ENCODE peak calls at places on chromosome 9, in six cellular contexts. C is pancreas, U is lower lobe of right lung, K is iPS DF 6.9, Z is prostate gland, L is gastrocnemius medialis. J is an unnamed sample. For H3K4me1, the result is how much of the 10 kb centered on the place peaks cover.

GRCh38 chr9:73093740-73094379 is 57.8 kb upstream of the ANXA1 start:
- DNase-seq in C (no peak), K (no peak), U (no peak), Z (no peak), L (no peak), J (no peak)

GRCh38 chr9:114756920-114757319 is 48.9 kb downstream of the TNFSF15 start:
- DNase-seq in K (no peak), C (no peak), L (no peak), Z (no peak), U (no peak), J (no peak)

GRCh38 chr9:124506433-124506832 is 766 bp downstream of the NR5A1 start:
- DNase-seq in C (peak), U (peak), L (no peak), K (no peak), Z (no peak), J (no peak)

GRCh38 chr9:136662326-136662655 is 425 bp upstream of the EGFL7 start:
- DNase-seq in K (no peak), L (no peak), C (no peak), U (no peak), Z (no peak), J (no peak)

GRCh38 chr9:126499005-126499910 is 114.5 kb upstream of the LMX1B start:
- DNase-seq in K (no peak), Z (no peak), L (no peak), C (peak), U (peak), J (no peak)

GRCh38 chr9:108182950-108183381 is 672.8 kb downstream of the ACTL7B start:
- DNase-seq in Z (no peak), L (no peak), U (no peak), C (no peak), K (no peak), J (no peak)

GRCh38 chr9:91119147-91119546 is 242.6 kb downstream of the AUH start:
- DNase-seq in L (no peak), K (no peak), C (no peak), U (no peak), Z (no peak), J (no peak)

GRCh38 chr9:128340691-128341434 is 536 bp downstream of the SLC27A4 start:
- DNase-seq in L (peak), Z (no peak), K (no peak), U (no peak), C (no peak), J (no peak)

GRCh38 chr9:87270241-87271234 is 227.1 kb upstream of the DAPK1 start:
- DNase-seq in Z (no peak), L (no peak), K (no peak), C (no peak), U (no peak), J (no peak)

GRCh38 chr9:117616436-117616835 is 87.8 kb upstream of the TLR4 start:
- DNase-seq in Z (no peak), K (no peak), L (no peak), C (no peak), U (no peak), J (no peak)

GRCh38 chr9:87100001-87100400 is 152.7 kb upstream of the GAS1 start:
- DNase-seq in K (no peak), C (no peak), L (no peak), U (no peak), Z (no peak), J (no peak)

GRCh38 chr9:2018764-2019548 is 3.8 kb downstream of the SMARCA2 start:
- DNase-seq in L (no peak), U (no peak), K (no peak), Z (no peak), C (no peak), J (no peak)

GRCh38 chr9:530681-531080 is 310.8 kb upstream of the DMRT1 start:
- DNase-seq in C (no peak), U (no peak), Z (peak), L (peak), K (no peak), J (no peak)

GRCh38 chr9:534886-535285 is 306.6 kb upstream of the DMRT1 start:
- DNase-seq in Z (peak), K (no peak), U (no peak), C (no peak), L (no peak), J (peak)

GRCh38 chr9:536597-537511 is 304.6 kb upstream of the DMRT1 start:
- DNase-seq in K (no peak), Z (no peak), C (no peak), U (no peak), L (no peak), J (no peak)

GRCh38 chr9:532707-533106 is 308.8 kb upstream of the DMRT1 start:
- DNase-seq in K (no peak), U (no peak), C (no peak), Z (no peak), L (no peak), J (no peak)

DNA sequence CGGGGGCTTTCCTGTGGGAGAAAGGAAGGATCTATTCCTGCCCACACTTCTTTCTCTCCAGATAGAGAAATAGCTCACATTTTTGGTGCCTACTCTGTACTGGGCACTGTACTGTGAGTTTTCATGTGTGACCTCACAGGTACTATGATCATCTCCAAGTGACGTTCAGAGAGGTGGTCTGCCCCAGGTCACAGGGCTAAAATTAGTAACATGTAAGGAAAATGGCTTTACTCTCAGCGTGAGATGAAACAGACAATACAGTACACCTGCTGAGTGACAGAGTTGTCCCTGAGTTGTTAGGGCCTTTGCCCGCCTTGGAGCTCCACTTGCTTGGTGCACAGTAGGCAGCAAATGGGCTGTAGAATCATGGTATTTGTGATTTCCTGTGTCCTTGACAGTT is 306.1 kb upstream of the DMRT1 start:
- DNase-seq in Z (no peak), K (no peak), L (no peak), C (no peak), U (no peak), J (no peak)
- H3K4me1 ChIP-seq in Z (under half), K (under half), L (under half), C (under half), U (under half), J (under half)

GRCh38 chr9:93108301-93109041 is 12.5 kb downstream of the CARD19 start:
- DNase-seq in L (no peak), K (no peak), U (peak), C (peak), Z (no peak), J (peak)
- H3K4me1 ChIP-seq in L (under half), K (under half), U (under half), C (under half), Z (under half), J (under half)

GRCh38 chr9:110065527-110065926 is 142.4 kb downstream of the C9orf152 start:
- DNase-seq in K (no peak), C (no peak), Z (no peak), U (no peak), L (no peak), J (no peak)

GRCh38 chr9:110069326-110070248 is 138.4 kb downstream of the C9orf152 start:
- DNase-seq in K (no peak), Z (no peak), U (peak), C (no peak), L (no peak), J (no peak)

GRCh38 chr9:110068212-110068611 is 139.7 kb downstream of the C9orf152 start:
- DNase-seq in C (no peak), L (no peak), K (no peak), U (no peak), Z (no peak), J (no peak)

GRCh38 chr9:110064721-110065252 is 143.2 kb downstream of the C9orf152 start:
- DNase-seq in C (no peak), U (no peak), L (no peak), K (no peak), Z (no peak), J (no peak)

GRCh38 chr9:110066929-110067716 is 140.8 kb downstream of the C9orf152 start:
- DNase-seq in K (no peak), C (no peak), U (no peak), Z (no peak), L (no peak), J (no peak)
- H3K4me1 ChIP-seq in K (under half), C (under half), U (half or more), Z (under half), L (under half), J (under half)

GRCh38 chr9:5499157-5499556 is 11.2 kb upstream of the PDCD1LG2 start:
- DNase-seq in Z (no peak), K (no peak), L (no peak), U (no peak), C (no peak), J (no peak)

GRCh38 chr9:5489630-5490484 is 20.5 kb upstream of the PDCD1LG2 start:
- DNase-seq in K (no peak), C (no peak), U (no peak), L (no peak), Z (no peak), J (no peak)

GRCh38 chr9:5492965-5493364 is 17.4 kb upstream of the PDCD1LG2 start:
- DNase-seq in K (no peak), C (no peak), L (no peak), U (no peak), Z (no peak), J (no peak)

GRCh38 chr9:5488616-5489015 is 21.7 kb upstream of the PDCD1LG2 start:
- DNase-seq in Z (no peak), C (no peak), L (no peak), U (no peak), K (no peak), J (no peak)

DNA sequence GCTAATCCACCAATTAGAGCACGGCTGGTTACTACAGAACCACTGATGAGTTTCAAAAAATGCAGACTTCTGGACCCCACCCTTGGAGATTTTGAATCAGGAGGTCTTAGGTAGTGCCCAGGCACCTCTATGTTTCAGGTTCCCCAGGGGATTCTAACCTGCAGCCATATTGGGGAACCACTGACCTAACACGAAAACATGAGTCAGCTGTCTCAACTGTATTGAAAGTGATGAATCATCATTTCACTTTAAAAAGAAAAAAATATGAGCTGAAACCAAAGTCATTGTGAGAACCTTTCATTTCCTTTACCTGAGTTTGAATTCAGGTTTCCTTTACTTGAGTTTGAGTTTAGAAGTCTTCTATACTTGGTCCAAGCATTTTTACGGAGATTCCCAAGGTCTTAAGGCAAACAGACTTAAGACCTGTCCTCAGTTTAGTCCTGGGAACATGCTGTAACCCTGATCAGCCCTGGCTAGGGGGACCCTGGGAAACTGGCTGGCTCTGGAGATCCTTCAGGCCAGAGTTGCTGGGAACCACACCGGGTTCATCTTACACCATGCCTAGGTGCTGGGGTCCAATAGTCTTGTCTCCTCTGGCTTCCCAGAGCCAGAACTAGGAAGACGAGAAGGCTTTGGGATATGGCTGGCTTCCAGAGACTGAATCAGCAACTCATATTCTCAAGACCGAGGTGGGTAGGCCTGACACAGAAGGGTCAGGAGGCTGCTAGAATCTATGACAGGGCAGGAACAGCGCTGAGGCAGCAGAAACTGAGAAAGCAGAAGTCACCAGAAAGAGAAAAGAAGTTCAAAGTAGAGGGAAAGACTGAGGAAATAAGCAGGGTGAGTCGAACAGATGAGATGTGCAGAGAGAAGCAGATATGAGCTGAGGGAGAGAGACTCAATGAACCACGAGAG is 16.5 kb upstream of the PDCD1LG2 start:
- DNase-seq in K (no peak), U (peak), C (no peak), Z (no peak), L (no peak), J (no peak)
- H3K4me1 ChIP-seq in K (under half), U (under half), C (under half), Z (under half), L (under half), J (under half)

DNA sequence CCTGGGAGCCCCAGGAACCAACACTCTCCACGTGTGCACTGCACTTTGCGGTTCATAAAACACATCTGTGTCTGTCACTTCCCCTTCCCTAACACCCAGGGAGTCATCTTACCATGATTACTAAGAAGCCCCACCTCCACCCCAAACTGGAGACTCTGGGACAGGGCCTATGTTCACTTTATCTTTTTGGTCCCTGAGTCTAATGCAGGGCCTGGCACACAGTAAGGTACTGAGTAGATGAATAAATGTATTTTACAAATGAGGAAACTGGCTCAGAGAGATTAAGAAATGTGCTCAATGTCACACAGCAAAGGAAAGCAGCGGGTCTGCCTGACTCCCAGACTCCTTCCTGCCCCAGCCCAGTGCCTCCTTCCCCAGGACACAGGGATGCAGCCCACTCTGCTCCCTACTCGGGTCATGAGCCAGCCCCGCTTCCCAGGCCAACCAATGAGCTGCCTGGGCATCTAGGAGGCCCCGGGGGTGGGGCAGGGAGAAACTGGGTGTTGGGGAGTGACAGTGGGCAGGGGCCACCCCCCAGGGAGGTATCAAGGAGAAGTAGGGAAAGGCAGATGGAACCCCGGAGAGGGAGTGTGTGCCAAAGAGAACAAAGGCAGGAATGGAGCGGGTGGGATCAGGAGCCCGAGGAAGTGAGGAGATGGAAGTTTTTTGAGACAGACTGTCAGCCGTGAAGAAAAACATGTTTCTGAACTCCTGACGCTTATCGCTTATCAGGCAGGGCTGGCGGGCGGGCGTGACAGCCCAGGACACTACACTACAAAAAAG is 30.5 kb downstream of the SHB start:
- DNase-seq in Z (no peak), C (no peak), K (no peak), U (no peak), L (no peak), J (no peak)
- H3K4me1 ChIP-seq in Z (under half), C (under half), K (under half), U (half or more), L (under half), J (under half)

GRCh38 chr9:132965478-132965877 is 13.0 kb upstream of the GFI1B start:
- DNase-seq in Z (no peak), K (no peak), C (no peak), L (no peak), U (no peak), J (no peak)

GRCh38 chr9:132973713-132974112 is 4.8 kb upstream of the GFI1B start:
- DNase-seq in K (no peak), L (no peak), C (no peak), U (no peak), Z (no peak), J (no peak)

GRCh38 chr9:132973166-132973565 is 5.3 kb upstream of the GFI1B start:
- DNase-seq in U (no peak), K (no peak), C (no peak), Z (no peak), L (no peak), J (no peak)

GRCh38 chr9:132970306-132971062 is 8.0 kb upstream of the GFI1B start:
- DNase-seq in L (no peak), Z (no peak), U (no peak), K (no peak), C (no peak), J (no peak)
- H3K4me1 ChIP-seq in L (under half), Z (under half), U (under half), K (under half), C (under half), J (under half)

GRCh38 chr9:97990259-97990658 is 7.1 kb downstream of the ANP32B start:
- DNase-seq in K (no peak), L (no peak), U (no peak), Z (no peak), C (no peak), J (no peak)
- H3K4me1 ChIP-seq in K (under half), L (half or more), U (half or more), Z (under half), C (under half), J (half or more)

GRCh38 chr9:132007371-132007701 is 72.3 kb downstream of the MED27 start:
- DNase-seq in C (no peak), K (no peak), U (no peak), L (no peak), Z (no peak), J (no peak)

GRCh38 chr9:132008184-132008781 is 71.4 kb downstream of the MED27 start:
- DNase-seq in L (no peak), U (no peak), K (no peak), Z (no peak), C (no peak), J (no peak)

GRCh38 chr9:132005896-132006295 is 73.8 kb downstream of the MED27 start:
- DNase-seq in K (no peak), L (no peak), Z (no peak), C (no peak), U (no peak), J (no peak)

GRCh38 chr9:132008871-132009812 is 70.5 kb downstream of the MED27 start:
- DNase-seq in K (no peak), C (no peak), U (no peak), Z (peak), L (no peak), J (no peak)

GRCh38 chr9:132006657-132007370 is 72.9 kb downstream of the MED27 start:
- DNase-seq in U (no peak), Z (peak), C (no peak), K (no peak), L (no peak), J (no peak)
- H3K4me1 ChIP-seq in U (under half), Z (under half), C (under half), K (under half), L (under half), J (under half)